ENCODE peak calls at places on chromosomes 1 and 21, in eight cellular contexts. One of them, this sample, is unnamed.

GRCh38 chr1:172935062-172935592 is 115.6 kb downstream of the TNFSF18 start:
- DNase-seq in neural progenitor cell: no peak
- DNase-seq in NB4: no peak
- DNase-seq in dorsolateral prefrontal cortex: no peak
- DNase-seq in GM13977: no peak
- DNase-seq in A549: no peak
- DNase-seq in heart left ventricle: no peak
- DNase-seq in tibial nerve: no peak
- DNase-seq in this sample: no peak

GRCh38 chr1:9721606-9722377 is 70.3 kb downstream of the PIK3CD start:
- DNase-seq in neural progenitor cell: peak; percentile 77
- DNase-seq in NB4: peak; percentile 50
- DNase-seq in dorsolateral prefrontal cortex: no peak
- DNase-seq in GM13977: peak; percentile 72
- DNase-seq in A549: peak; percentile 23
- DNase-seq in heart left ventricle: no peak
- DNase-seq in tibial nerve: no peak
- DNase-seq in this sample: peak; percentile 91

GRCh38 chr1:50110656-50111055 is 1.9 kb downstream of the ELAVL4 start:
- DNase-seq in neural progenitor cell: peak; percentile 60
- DNase-seq in NB4: no peak
- DNase-seq in dorsolateral prefrontal cortex: no peak
- DNase-seq in GM13977: no peak
- DNase-seq in A549: no peak
- DNase-seq in heart left ventricle: no peak
- DNase-seq in tibial nerve: no peak
- DNase-seq in this sample: no peak

GRCh38 chr21:33268736-33269441 is 2.7 kb downstream of the IL10RB start:
- DNase-seq in neural progenitor cell: no peak
- DNase-seq in NB4: no peak
- DNase-seq in dorsolateral prefrontal cortex: no peak
- DNase-seq in GM13977: peak; percentile 79
- DNase-seq in A549: peak; percentile 22
- DNase-seq in heart left ventricle: peak; percentile 35
- DNase-seq in tibial nerve: no peak
- DNase-seq in this sample: peak; percentile 47

GRCh38 chr1:32773764-32774463 is 43.2 kb downstream of the YARS1 start:
- DNase-seq in neural progenitor cell: no peak
- DNase-seq in NB4: peak; percentile 35
- DNase-seq in dorsolateral prefrontal cortex: no peak
- DNase-seq in GM13977: peak; percentile 9
- DNase-seq in A549: no peak
- DNase-seq in heart left ventricle: no peak
- DNase-seq in tibial nerve: no peak
- DNase-seq in this sample: no peak

GRCh38 chr1:84156210-84156621 is 12.1 kb downstream of the PRKACB start:
- DNase-seq in neural progenitor cell: no peak
- DNase-seq in NB4: no peak
- DNase-seq in dorsolateral prefrontal cortex: no peak
- DNase-seq in GM13977: no peak
- DNase-seq in A549: peak; percentile 67
- DNase-seq in heart left ventricle: no peak
- DNase-seq in tibial nerve: no peak
- DNase-seq in this sample: no peak

GRCh38 chr21:17769049-17769845 is 49.9 kb downstream of the C21orf91 start:
- DNase-seq in neural progenitor cell: no peak
- DNase-seq in NB4: no peak
- DNase-seq in dorsolateral prefrontal cortex: no peak
- DNase-seq in GM13977: no peak
- DNase-seq in A549: no peak
- DNase-seq in heart left ventricle: no peak
- DNase-seq in tibial nerve: no peak
- DNase-seq in this sample: no peak

GRCh38 chr21:29172282-29172681 is 41.8 kb downstream of the MAP3K7CL start:
- DNase-seq in neural progenitor cell: no peak
- DNase-seq in NB4: no peak
- DNase-seq in dorsolateral prefrontal cortex: no peak
- DNase-seq in GM13977: no peak
- DNase-seq in A549: no peak
- DNase-seq in heart left ventricle: no peak
- DNase-seq in tibial nerve: no peak
- DNase-seq in this sample: no peak

GRCh38 chr1:201537028-201537427 is 1.9 kb upstream of the NAV1 start:
- DNase-seq in neural progenitor cell: no peak
- DNase-seq in NB4: no peak
- DNase-seq in dorsolateral prefrontal cortex: no peak
- DNase-seq in GM13977: no peak
- DNase-seq in A549: no peak
- DNase-seq in heart left ventricle: no peak
- DNase-seq in tibial nerve: no peak
- DNase-seq in this sample: no peak

GRCh38 chr1:62436039-62436465 is 797 bp upstream of the USP1 start:
- DNase-seq in neural progenitor cell: no peak
- DNase-seq in NB4: peak; percentile 99
- DNase-seq in dorsolateral prefrontal cortex: peak; percentile 95
- DNase-seq in GM13977: no peak
- DNase-seq in A549: peak; percentile 99
- DNase-seq in heart left ventricle: no peak
- DNase-seq in tibial nerve: no peak
- DNase-seq in this sample: no peak

GRCh38 chr1:47449702-47450552 is 12.1 kb downstream of the FOXD2 start:
- DNase-seq in neural progenitor cell: peak; percentile 78
- DNase-seq in NB4: no peak
- DNase-seq in dorsolateral prefrontal cortex: no peak
- DNase-seq in GM13977: no peak
- DNase-seq in A549: peak; percentile 39
- DNase-seq in heart left ventricle: no peak
- DNase-seq in tibial nerve: no peak
- DNase-seq in this sample: peak; percentile 29

GRCh38 chr1:25145775-25146381 is 86.4 kb downstream of the SYF2 start:
- DNase-seq in neural progenitor cell: no peak
- DNase-seq in NB4: no peak
- DNase-seq in dorsolateral prefrontal cortex: no peak
- DNase-seq in GM13977: peak; percentile 61
- DNase-seq in A549: no peak
- DNase-seq in heart left ventricle: no peak
- DNase-seq in tibial nerve: no peak
- DNase-seq in this sample: no peak

GRCh38 chr1:9671377-9672140 is 20.0 kb downstream of the PIK3CD start:
- DNase-seq in neural progenitor cell: no peak
- DNase-seq in NB4: no peak
- DNase-seq in dorsolateral prefrontal cortex: no peak
- DNase-seq in GM13977: no peak
- DNase-seq in A549: peak; percentile 69
- DNase-seq in heart left ventricle: no peak
- DNase-seq in tibial nerve: no peak
- DNase-seq in this sample: peak; percentile 38

GRCh38 chr1:28437924-28438699 is 67.7 kb upstream of the RCC1 start:
- DNase-seq in neural progenitor cell: peak; percentile 58
- DNase-seq in NB4: peak; percentile 76
- DNase-seq in dorsolateral prefrontal cortex: peak; percentile 39
- DNase-seq in GM13977: no peak
- DNase-seq in A549: peak; percentile 86
- DNase-seq in heart left ventricle: peak; percentile 91
- DNase-seq in tibial nerve: peak; percentile 61
- DNase-seq in this sample: peak; percentile 5

GRCh38 chr1:28439320-28439719 is 66.5 kb upstream of the RCC1 start:
- DNase-seq in neural progenitor cell: no peak
- DNase-seq in NB4: no peak
- DNase-seq in dorsolateral prefrontal cortex: no peak
- DNase-seq in GM13977: no peak
- DNase-seq in A549: no peak
- DNase-seq in heart left ventricle: no peak
- DNase-seq in tibial nerve: no peak
- DNase-seq in this sample: no peak

GRCh38 chr1:28441674-28442073 is 64.2 kb upstream of the RCC1 start:
- DNase-seq in neural progenitor cell: no peak
- DNase-seq in NB4: no peak
- DNase-seq in dorsolateral prefrontal cortex: no peak
- DNase-seq in GM13977: no peak
- DNase-seq in A549: no peak
- DNase-seq in heart left ventricle: no peak
- DNase-seq in tibial nerve: no peak
- DNase-seq in this sample: no peak

GRCh38 chr1:28437260-28437923 is 67.9 kb downstream of the PHACTR4 start:
- DNase-seq in neural progenitor cell: peak; percentile 4
- DNase-seq in NB4: peak; percentile 33
- DNase-seq in dorsolateral prefrontal cortex: no peak
- DNase-seq in GM13977: no peak
- DNase-seq in A549: peak; percentile 75
- DNase-seq in heart left ventricle: peak; percentile 40
- DNase-seq in tibial nerve: no peak
- DNase-seq in this sample: no peak

GRCh38 chr1:28436211-28436769 is 66.8 kb downstream of the PHACTR4 start:
- DNase-seq in neural progenitor cell: no peak
- DNase-seq in NB4: no peak
- DNase-seq in dorsolateral prefrontal cortex: no peak
- DNase-seq in GM13977: no peak
- DNase-seq in A549: peak; percentile 28
- DNase-seq in heart left ventricle: no peak
- DNase-seq in tibial nerve: no peak
- DNase-seq in this sample: no peak
- TF ChIP-seq CTCF in neural progenitor cell: no peak
- TF ChIP-seq CTCF in NB4: no peak
- TF ChIP-seq CTCF in dorsolateral prefrontal cortex: no peak
- TF ChIP-seq CTCF in GM13977: peak; percentile 34
- TF ChIP-seq CTCF in A549: peak; percentile 11
- TF ChIP-seq CTCF in heart left ventricle: no peak
- TF ChIP-seq CTCF in tibial nerve: no peak
- TF ChIP-seq CTCF in this sample: no peak

GRCh38 chr1:58914925-58915324 is 131.1 kb upstream of the JUN start:
- DNase-seq in neural progenitor cell: no peak
- DNase-seq in NB4: no peak
- DNase-seq in dorsolateral prefrontal cortex: no peak
- DNase-seq in GM13977: no peak
- DNase-seq in A549: no peak
- DNase-seq in heart left ventricle: no peak
- DNase-seq in tibial nerve: no peak
- DNase-seq in this sample: no peak
- TF ChIP-seq CTCF in neural progenitor cell: no peak
- TF ChIP-seq CTCF in NB4: no peak
- TF ChIP-seq CTCF in dorsolateral prefrontal cortex: no peak
- TF ChIP-seq CTCF in GM13977: no peak
- TF ChIP-seq CTCF in A549: no peak
- TF ChIP-seq CTCF in heart left ventricle: no peak
- TF ChIP-seq CTCF in tibial nerve: no peak
- TF ChIP-seq CTCF in this sample: no peak

GRCh38 chr1:208445710-208446702 is 201.8 kb upstream of the PLXNA2 start:
- DNase-seq in neural progenitor cell: no peak
- DNase-seq in NB4: no peak
- DNase-seq in dorsolateral prefrontal cortex: no peak
- DNase-seq in GM13977: no peak
- DNase-seq in A549: peak; percentile 4
- DNase-seq in heart left ventricle: no peak
- DNase-seq in tibial nerve: no peak
- DNase-seq in this sample: no peak

GRCh38 chr1:208448425-208448824 is 204.2 kb upstream of the PLXNA2 start:
- DNase-seq in neural progenitor cell: no peak
- DNase-seq in NB4: no peak
- DNase-seq in dorsolateral prefrontal cortex: no peak
- DNase-seq in GM13977: no peak
- DNase-seq in A549: no peak
- DNase-seq in heart left ventricle: no peak
- DNase-seq in tibial nerve: no peak
- DNase-seq in this sample: no peak

GRCh38 chr1:208450958-208451357 is 206.8 kb upstream of the PLXNA2 start:
- DNase-seq in neural progenitor cell: no peak
- DNase-seq in NB4: no peak
- DNase-seq in dorsolateral prefrontal cortex: no peak
- DNase-seq in GM13977: no peak
- DNase-seq in A549: no peak
- DNase-seq in heart left ventricle: no peak
- DNase-seq in tibial nerve: no peak
- DNase-seq in this sample: no peak

GRCh38 chr1:208455821-208456220 is 211.6 kb upstream of the PLXNA2 start:
- DNase-seq in neural progenitor cell: peak; percentile 35
- DNase-seq in NB4: no peak
- DNase-seq in dorsolateral prefrontal cortex: no peak
- DNase-seq in GM13977: no peak
- DNase-seq in A549: no peak
- DNase-seq in heart left ventricle: no peak
- DNase-seq in tibial nerve: no peak
- DNase-seq in this sample: no peak

DNA sequence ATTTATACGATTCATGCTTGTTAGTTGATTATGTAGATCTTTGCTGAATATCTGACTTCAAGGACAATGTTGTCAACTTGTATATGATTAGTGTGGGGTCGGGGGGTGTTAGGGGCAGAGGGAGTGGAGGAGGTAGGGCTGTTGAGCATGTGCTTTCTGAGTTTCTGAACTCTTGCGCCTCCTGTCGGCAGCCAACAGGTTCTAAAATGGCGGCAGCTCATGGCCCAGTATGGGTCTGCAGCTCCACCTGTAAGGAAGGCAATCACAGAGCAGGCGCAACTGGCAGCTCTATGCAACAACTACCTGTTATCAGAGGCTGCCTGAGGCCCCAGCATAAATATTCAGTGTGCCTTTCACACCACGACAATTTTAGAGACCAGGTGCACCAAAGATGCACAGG is 205.8 kb upstream of the PLXNA2 start:
- DNase-seq in neural progenitor cell: no peak
- DNase-seq in NB4: no peak
- DNase-seq in dorsolateral prefrontal cortex: no peak
- DNase-seq in GM13977: no peak
- DNase-seq in A549: no peak
- DNase-seq in heart left ventricle: no peak
- DNase-seq in tibial nerve: no peak
- DNase-seq in this sample: no peak
- TF ChIP-seq CTCF in neural progenitor cell: no peak
- TF ChIP-seq CTCF in NB4: no peak
- TF ChIP-seq CTCF in dorsolateral prefrontal cortex: no peak
- TF ChIP-seq CTCF in GM13977: no peak
- TF ChIP-seq CTCF in A549: no peak
- TF ChIP-seq CTCF in heart left ventricle: no peak
- TF ChIP-seq CTCF in tibial nerve: no peak
- TF ChIP-seq CTCF in this sample: no peak

GRCh38 chr1:169945171-169945570 is 51.5 kb upstream of the SCYL3 start:
- DNase-seq in neural progenitor cell: no peak
- DNase-seq in NB4: no peak
- DNase-seq in dorsolateral prefrontal cortex: no peak
- DNase-seq in GM13977: no peak
- DNase-seq in A549: no peak
- DNase-seq in heart left ventricle: no peak
- DNase-seq in tibial nerve: no peak
- DNase-seq in this sample: no peak

GRCh38 chr1:169949139-169949538 is 55.4 kb upstream of the SCYL3 start:
- DNase-seq in neural progenitor cell: no peak
- DNase-seq in NB4: no peak
- DNase-seq in dorsolateral prefrontal cortex: no peak
- DNase-seq in GM13977: peak; percentile 36
- DNase-seq in A549: no peak
- DNase-seq in heart left ventricle: no peak
- DNase-seq in tibial nerve: no peak
- DNase-seq in this sample: no peak

DNA sequence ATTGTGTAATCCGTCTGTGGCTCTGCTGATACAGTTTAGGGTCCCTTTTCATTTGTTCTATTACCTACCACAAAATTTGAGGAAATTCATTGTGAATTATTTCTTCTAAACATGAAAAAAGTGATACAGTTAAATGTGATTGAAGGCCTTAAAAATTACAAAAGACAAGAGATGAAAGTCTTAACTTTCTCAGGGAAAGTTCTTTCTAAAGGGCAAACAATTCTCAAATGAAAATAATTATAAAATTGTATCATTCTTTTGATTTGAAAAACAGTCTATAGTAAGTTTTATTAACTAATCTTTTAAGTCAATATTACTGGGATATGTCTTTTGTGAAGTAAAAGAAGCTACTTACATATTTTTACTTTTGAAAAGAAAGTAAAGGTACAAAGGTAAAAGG is 57.4 kb upstream of the SCYL3 start:
- DNase-seq in neural progenitor cell: no peak
- DNase-seq in NB4: no peak
- DNase-seq in dorsolateral prefrontal cortex: no peak
- DNase-seq in GM13977: no peak
- DNase-seq in A549: no peak
- DNase-seq in heart left ventricle: no peak
- DNase-seq in tibial nerve: no peak
- DNase-seq in this sample: no peak
- TF ChIP-seq CTCF in neural progenitor cell: no peak
- TF ChIP-seq CTCF in NB4: no peak
- TF ChIP-seq CTCF in dorsolateral prefrontal cortex: no peak
- TF ChIP-seq CTCF in GM13977: no peak
- TF ChIP-seq CTCF in A549: no peak
- TF ChIP-seq CTCF in heart left ventricle: no peak
- TF ChIP-seq CTCF in tibial nerve: no peak
- TF ChIP-seq CTCF in this sample: no peak